ENCODE peak calls at places on chromosomes 12 and 14, in seven cellular contexts. One of them, this sample, is unnamed.

GRCh38 chr12:122506393-122506938 is 5.7 kb upstream of the ZCCHC8 start:
- DNase-seq in PC-9: no peak
- DNase-seq in H1: no peak
- DNase-seq in A549: no peak
- DNase-seq in fibroblast of lung: no peak
- DNase-seq in neural progenitor cell: no peak
- DNase-seq in hepatocyte: no peak
- DNase-seq in this sample: no peak

GRCh38 chr14:94044476-94045091 is 18.4 kb downstream of the OTUB2 start:
- DNase-seq in PC-9: no peak
- DNase-seq in H1: no peak
- DNase-seq in A549: no peak
- DNase-seq in fibroblast of lung: no peak
- DNase-seq in neural progenitor cell: no peak
- DNase-seq in hepatocyte: no peak
- DNase-seq in this sample: no peak

GRCh38 chr14:68312884-68313725 is 479.8 kb downstream of the ZFP36L1 start:
- DNase-seq in PC-9: no peak
- DNase-seq in H1: no peak
- DNase-seq in A549: no peak
- DNase-seq in fibroblast of lung: no peak
- DNase-seq in neural progenitor cell: peak
- DNase-seq in hepatocyte: no peak
- DNase-seq in this sample: peak

GRCh38 chr14:53472306-53472705 is 319.2 kb upstream of the DDHD1 start:
- DNase-seq in PC-9: no peak
- DNase-seq in H1: no peak
- DNase-seq in A549: no peak
- DNase-seq in fibroblast of lung: no peak
- DNase-seq in neural progenitor cell: no peak
- DNase-seq in hepatocyte: no peak
- DNase-seq in this sample: no peak

GRCh38 chr14:65832431-65833253 is 420.1 kb downstream of the FUT8 start:
- DNase-seq in PC-9: no peak
- DNase-seq in H1: no peak
- DNase-seq in A549: no peak
- DNase-seq in fibroblast of lung: peak
- DNase-seq in neural progenitor cell: peak
- DNase-seq in hepatocyte: no peak
- DNase-seq in this sample: no peak

GRCh38 chr12:132208153-132208823 is 64.0 kb downstream of the NOC4L start:
- DNase-seq in PC-9: no peak
- DNase-seq in H1: no peak
- DNase-seq in A549: no peak
- DNase-seq in fibroblast of lung: no peak
- DNase-seq in neural progenitor cell: no peak
- DNase-seq in hepatocyte: no peak
- DNase-seq in this sample: no peak

GRCh38 chr14:72433511-72433910 is 460.4 kb downstream of the DPF3 start:
- DNase-seq in PC-9: no peak
- DNase-seq in H1: no peak
- DNase-seq in A549: peak
- DNase-seq in fibroblast of lung: peak
- DNase-seq in neural progenitor cell: no peak
- DNase-seq in hepatocyte: no peak
- DNase-seq in this sample: no peak

GRCh38 chr12:117162649-117163048 is 27.6 kb downstream of the FBXO21 start:
- DNase-seq in PC-9: no peak
- DNase-seq in H1: no peak
- DNase-seq in A549: no peak
- DNase-seq in fibroblast of lung: no peak
- DNase-seq in neural progenitor cell: no peak
- DNase-seq in hepatocyte: no peak
- DNase-seq in this sample: no peak

GRCh38 chr14:31770271-31770670 is 209.1 kb downstream of the NUBPL start:
- DNase-seq in PC-9: no peak
- DNase-seq in H1: no peak
- DNase-seq in A549: no peak
- DNase-seq in fibroblast of lung: peak
- DNase-seq in neural progenitor cell: no peak
- DNase-seq in hepatocyte: no peak
- DNase-seq in this sample: no peak

GRCh38 chr12:100721193-100721592 is 73.4 kb upstream of the ANO4 start:
- DNase-seq in PC-9: no peak
- DNase-seq in H1: no peak
- DNase-seq in A549: no peak
- DNase-seq in fibroblast of lung: no peak
- DNase-seq in neural progenitor cell: no peak
- DNase-seq in hepatocyte: no peak
- DNase-seq in this sample: no peak

GRCh38 chr12:53097207-53097563 is 282 bp upstream of the IGFBP6 start:
- DNase-seq in PC-9: no peak
- DNase-seq in H1: no peak
- DNase-seq in A549: no peak
- DNase-seq in fibroblast of lung: peak
- DNase-seq in neural progenitor cell: no peak
- DNase-seq in hepatocyte: no peak
- DNase-seq in this sample: no peak

GRCh38 chr12:5567021-5567744 is 135.3 kb downstream of the NTF3 start:
- DNase-seq in PC-9: no peak
- DNase-seq in H1: no peak
- DNase-seq in A549: no peak
- DNase-seq in fibroblast of lung: peak
- DNase-seq in neural progenitor cell: no peak
- DNase-seq in hepatocyte: peak
- DNase-seq in this sample: no peak

GRCh38 chr12:68378859-68379628 is 46.9 kb upstream of the MDM1 start:
- DNase-seq in PC-9: peak
- DNase-seq in H1: no peak
- DNase-seq in A549: peak
- DNase-seq in fibroblast of lung: peak
- DNase-seq in neural progenitor cell: no peak
- DNase-seq in hepatocyte: peak
- DNase-seq in this sample: no peak

DNA sequence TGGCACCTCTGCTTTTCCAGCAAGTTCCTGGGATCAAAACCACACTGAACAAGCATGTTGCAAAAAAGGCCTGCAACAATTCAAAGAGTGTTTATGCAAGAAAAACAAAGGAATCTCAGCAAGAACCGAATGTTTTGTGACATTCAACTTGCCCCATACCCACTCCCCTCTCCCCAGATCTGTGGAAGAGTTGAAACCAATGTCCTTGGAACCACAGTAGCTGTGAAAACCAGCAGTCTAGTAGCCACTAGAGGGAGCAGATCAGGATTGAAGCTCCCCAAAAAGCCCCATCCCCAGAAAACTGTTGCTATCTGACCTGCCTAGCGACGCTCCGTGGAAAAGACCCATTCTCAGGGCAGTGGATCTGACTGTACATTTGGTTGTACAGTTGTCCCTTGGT is 27.1 kb downstream of the PRKAB1 start:
- DNase-seq in PC-9: no peak
- DNase-seq in H1: no peak
- DNase-seq in A549: peak
- DNase-seq in fibroblast of lung: peak
- DNase-seq in neural progenitor cell: peak
- DNase-seq in hepatocyte: no peak
- DNase-seq in this sample: no peak
- TF ChIP-seq CTCF in PC-9: peak
- TF ChIP-seq CTCF in H1: peak
- TF ChIP-seq CTCF in A549: peak
- TF ChIP-seq CTCF in fibroblast of lung: peak
- TF ChIP-seq CTCF in neural progenitor cell: peak
- TF ChIP-seq CTCF in hepatocyte: peak
- TF ChIP-seq CTCF in this sample: peak

GRCh38 chr14:102605026-102605425 is 12.6 kb downstream of the RCOR1 start:
- DNase-seq in PC-9: peak
- DNase-seq in H1: no peak
- DNase-seq in A549: no peak
- DNase-seq in fibroblast of lung: no peak
- DNase-seq in neural progenitor cell: no peak
- DNase-seq in hepatocyte: no peak
- DNase-seq in this sample: no peak
- H3K4me2 ChIP-seq in PC-9: peak
- H3K4me2 ChIP-seq in H1: no peak
- H3K4me2 ChIP-seq in A549: no peak
- H3K4me2 ChIP-seq in fibroblast of lung: no peak
- H3K4me2 ChIP-seq in neural progenitor cell: no peak
- H3K4me2 ChIP-seq in hepatocyte: no peak
- H3K4me2 ChIP-seq in this sample: no peak

DNA sequence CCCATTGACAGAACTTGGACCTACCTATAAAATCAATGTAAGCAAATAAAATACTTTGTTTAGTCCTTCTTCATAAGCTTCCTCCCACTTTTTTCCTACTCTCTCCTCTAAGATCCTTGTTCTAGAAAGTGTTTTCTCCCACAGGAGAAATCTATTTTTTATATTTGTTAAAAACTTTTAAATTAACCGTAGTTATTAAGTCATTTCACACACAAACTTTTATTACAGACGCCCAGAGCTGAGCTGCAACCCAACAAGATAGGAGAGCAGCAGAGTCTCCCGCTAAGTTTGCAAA is 27.7 kb downstream of the DAD1 start:
- DNase-seq in PC-9: no peak
- DNase-seq in H1: no peak
- DNase-seq in A549: no peak
- DNase-seq in fibroblast of lung: no peak
- DNase-seq in neural progenitor cell: no peak
- DNase-seq in hepatocyte: no peak
- DNase-seq in this sample: no peak
- H3K4me3 ChIP-seq in PC-9: no peak
- H3K4me3 ChIP-seq in H1: no peak
- H3K4me3 ChIP-seq in A549: no peak
- H3K4me3 ChIP-seq in fibroblast of lung: no peak
- H3K4me3 ChIP-seq in neural progenitor cell: no peak
- H3K4me3 ChIP-seq in hepatocyte: no peak
- H3K4me3 ChIP-seq in this sample: no peak

GRCh38 chr12:118986043-118986442 is 4.7 kb downstream of the SRRM4 start:
- DNase-seq in PC-9: no peak
- DNase-seq in H1: no peak
- DNase-seq in A549: no peak
- DNase-seq in fibroblast of lung: no peak
- DNase-seq in neural progenitor cell: peak
- DNase-seq in hepatocyte: no peak
- DNase-seq in this sample: no peak
- TF ChIP-seq CTCF in PC-9: no peak
- TF ChIP-seq CTCF in H1: peak
- TF ChIP-seq CTCF in A549: no peak
- TF ChIP-seq CTCF in fibroblast of lung: no peak
- TF ChIP-seq CTCF in neural progenitor cell: no peak
- TF ChIP-seq CTCF in hepatocyte: no peak
- TF ChIP-seq CTCF in this sample: no peak

DNA sequence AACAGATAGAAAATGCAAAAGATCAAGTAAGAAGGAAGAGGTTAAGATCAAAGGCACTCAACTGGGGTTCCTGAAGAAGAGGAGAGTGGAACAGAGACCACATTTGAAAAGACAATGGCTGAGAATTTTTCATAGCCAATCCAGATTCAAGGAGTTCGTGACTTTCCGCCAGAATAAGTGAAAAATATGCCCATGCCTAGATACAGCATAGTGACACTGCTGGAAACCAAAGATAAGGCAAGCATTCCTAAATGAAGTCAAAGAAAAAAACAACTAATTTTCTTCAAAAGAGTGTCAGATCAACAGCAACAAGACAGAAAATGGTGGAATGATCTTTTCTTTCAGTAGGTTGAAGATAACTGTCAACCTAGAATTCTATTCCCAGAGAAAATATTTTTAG is 47.5 kb downstream of the EGLN3 start:
- DNase-seq in PC-9: no peak
- DNase-seq in H1: no peak
- DNase-seq in A549: no peak
- DNase-seq in fibroblast of lung: no peak
- DNase-seq in neural progenitor cell: no peak
- DNase-seq in hepatocyte: no peak
- DNase-seq in this sample: no peak
- H3K4me2 ChIP-seq in PC-9: no peak
- H3K4me2 ChIP-seq in H1: no peak
- H3K4me2 ChIP-seq in A549: no peak
- H3K4me2 ChIP-seq in fibroblast of lung: no peak
- H3K4me2 ChIP-seq in neural progenitor cell: no peak
- H3K4me2 ChIP-seq in hepatocyte: no peak
- H3K4me2 ChIP-seq in this sample: no peak

GRCh38 chr14:92322516-92322915 is 449 bp upstream of the SLC24A4 start:
- DNase-seq in PC-9: no peak
- DNase-seq in H1: no peak
- DNase-seq in A549: no peak
- DNase-seq in fibroblast of lung: no peak
- DNase-seq in neural progenitor cell: peak
- DNase-seq in hepatocyte: no peak
- DNase-seq in this sample: no peak

GRCh38 chr14:92321701-92322100 is 1.3 kb upstream of the SLC24A4 start:
- DNase-seq in PC-9: no peak
- DNase-seq in H1: no peak
- DNase-seq in A549: no peak
- DNase-seq in fibroblast of lung: no peak
- DNase-seq in neural progenitor cell: no peak
- DNase-seq in hepatocyte: no peak
- DNase-seq in this sample: no peak

GRCh38 chr14:92325835-92326234 is 2.9 kb downstream of the SLC24A4 start:
- DNase-seq in PC-9: no peak
- DNase-seq in H1: no peak
- DNase-seq in A549: peak
- DNase-seq in fibroblast of lung: no peak
- DNase-seq in neural progenitor cell: no peak
- DNase-seq in hepatocyte: no peak
- DNase-seq in this sample: no peak

GRCh38 chr14:92323916-92324818 is 1.2 kb downstream of the SLC24A4 start:
- DNase-seq in PC-9: no peak
- DNase-seq in H1: no peak
- DNase-seq in A549: no peak
- DNase-seq in fibroblast of lung: no peak
- DNase-seq in neural progenitor cell: peak
- DNase-seq in hepatocyte: no peak
- DNase-seq in this sample: no peak

GRCh38 chr14:92323031-92323915 is at the start of gene SLC24A4:
- DNase-seq in PC-9: no peak
- DNase-seq in H1: no peak
- DNase-seq in A549: peak
- DNase-seq in fibroblast of lung: no peak
- DNase-seq in neural progenitor cell: peak
- DNase-seq in hepatocyte: peak
- DNase-seq in this sample: no peak
- H3K4me3 ChIP-seq in PC-9: no peak
- H3K4me3 ChIP-seq in H1: peak
- H3K4me3 ChIP-seq in A549: peak
- H3K4me3 ChIP-seq in fibroblast of lung: no peak
- H3K4me3 ChIP-seq in neural progenitor cell: peak
- H3K4me3 ChIP-seq in hepatocyte: no peak
- H3K4me3 ChIP-seq in this sample: no peak